ENCODE peak calls at places on chromosome 6, in eight cellular contexts. R, T, F, I, K, J, P and E are unnamed samples.

GRCh38 chr6:113172531-113172966 is 684.6 kb upstream of the MARCKS start:
- DNase-seq in J (no peak), K (no peak), F (no peak), I (no peak), T (peak; percentile 22), R (no peak), P (peak; percentile 80), E (no peak)

GRCh38 chr6:12875061-12875460 is 158.5 kb downstream of the PHACTR1 start:
- DNase-seq in F (no peak), K (no peak), T (no peak), J (no peak), P (no peak), I (no peak), R (no peak), E (no peak)

GRCh38 chr6:170011233-170012142 is 260.1 kb downstream of the ERMARD start:
- DNase-seq in T (peak; percentile 12), P (no peak), I (no peak), J (no peak), K (no peak), R (no peak), F (no peak), E (no peak)

GRCh38 chr6:63560806-63561672 is 11.2 kb upstream of the LOC128125822 start:
- DNase-seq in R (no peak), F (no peak), T (no peak), P (no peak), I (no peak), K (no peak), J (peak; percentile 27), E (no peak)

GRCh38 chr6:144999127-144999526 is 714.0 kb downstream of the UTRN start:
- DNase-seq in T (no peak), F (no peak), K (no peak), P (no peak), J (no peak), R (no peak), I (no peak), E (no peak)

GRCh38 chr6:117237561-117237960 is 27.8 kb upstream of the VGLL2 start:
- DNase-seq in K (no peak), T (no peak), J (peak; percentile 68), P (no peak), I (no peak), R (no peak), F (no peak), E (no peak)

GRCh38 chr6:113464959-113465358 is 392.2 kb upstream of the MARCKS start:
- DNase-seq in F (no peak), I (no peak), T (no peak), K (peak; percentile 28), J (peak; percentile 84), P (no peak), R (no peak), E (no peak)

GRCh38 chr6:168381726-168382458 is 59.1 kb upstream of the SMOC2 start:
- DNase-seq in F (no peak), P (no peak), R (no peak), T (no peak), K (no peak), I (no peak), J (no peak), E (no peak)

GRCh38 chr6:134373966-134374365 is 56.1 kb upstream of the SGK1 start:
- DNase-seq in P (no peak), R (no peak), F (no peak), K (no peak), I (no peak), J (no peak), T (no peak), E (no peak)

GRCh38 chr6:131914967-131915751 is 36.0 kb downstream of the CCN2 start:
- DNase-seq in K (peak; percentile 83), F (peak; percentile 58), J (peak; percentile 61), I (peak; percentile 58), P (peak; percentile 83), R (peak; percentile 32), T (peak; percentile 78), E (peak; percentile 1)

GRCh38 chr6:132687306-132687705 is 26.5 kb downstream of the VNN1 start:
- DNase-seq in K (no peak), P (no peak), R (no peak), T (no peak), J (peak; percentile 84), F (no peak), I (no peak), E (no peak)

GRCh38 chr6:165716886-165717285 is 53.8 kb upstream of the PDE10A start:
- DNase-seq in T (no peak), I (no peak), K (no peak), P (no peak), R (no peak), F (no peak), J (no peak), E (no peak)

DNA sequence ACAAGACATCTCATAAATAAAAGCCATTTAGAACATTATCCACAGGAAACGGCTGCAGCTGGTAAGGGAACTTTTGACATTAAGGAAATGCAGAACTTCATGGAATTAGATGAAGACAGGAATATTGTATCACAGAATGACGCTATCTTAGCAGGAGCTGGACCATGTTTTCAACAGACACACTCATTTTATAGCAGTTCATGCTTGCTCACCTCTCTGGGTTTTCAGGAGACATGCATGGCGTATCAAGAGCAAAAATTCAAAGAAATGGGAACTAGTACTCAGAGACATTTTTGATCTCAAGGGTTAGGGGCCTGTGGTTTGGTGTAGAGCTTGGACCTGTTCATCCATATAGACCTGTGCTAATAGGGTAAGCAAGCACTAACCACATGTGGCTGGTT is 125.0 kb downstream of the FYN start:
- DNase-seq in K (no peak), F (no peak), R (no peak), T (no peak), J (no peak), P (no peak), I (no peak), E (no peak)
- H3K4me1 ChIP-seq in K (no peaks in the 10 kb centered on the region), F (peaks cover 98% of the 10 kb centered on the region), R (peaks cover 78% of the 10 kb centered on the region), T (no peaks in the 10 kb centered on the region), J (no peaks in the 10 kb centered on the region), P (no peaks in the 10 kb centered on the region), I (peaks cover 27% of the 10 kb centered on the region), E (peaks cover 76% of the 10 kb centered on the region)

DNA sequence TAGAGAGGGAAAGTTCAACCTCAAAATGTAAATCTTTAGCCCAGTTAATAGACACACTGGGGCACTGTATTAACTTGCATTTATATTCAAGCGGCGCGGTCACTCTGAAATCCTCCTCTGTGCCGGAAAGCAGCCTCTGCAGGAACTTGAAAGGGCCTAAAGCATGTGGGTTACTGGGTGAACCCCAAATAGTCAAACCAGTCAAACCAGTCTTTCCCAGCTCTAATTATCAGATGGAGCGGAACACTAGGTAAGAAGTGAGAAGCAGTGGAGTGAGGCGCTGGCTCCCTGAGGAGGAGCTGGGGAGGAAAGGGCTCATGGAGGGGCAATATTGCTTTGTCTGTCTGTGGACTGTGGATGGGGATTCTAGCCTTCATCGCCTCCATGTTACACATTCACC is 531.3 kb downstream of the QKI start:
- DNase-seq in T (no peak), P (no peak), R (no peak), F (no peak), K (no peak), J (no peak), I (no peak), E (no peak)
- H3K27ac ChIP-seq in T (no peak overlapping the region), P (no peak overlapping the region), R (no peak overlapping the region), F (no peak overlapping the region), K (no peak overlapping the region), J (no peak overlapping the region), I (no peak overlapping the region), E (no peak overlapping the region)

GRCh38 chr6:44226368-44227137 is 3.2 kb downstream of the SLC29A1 start:
- DNase-seq in R (no peak), K (no peak), F (no peak), I (no peak), J (no peak), T (no peak), P (no peak), E (no peak)

GRCh38 chr6:44225579-44226325 is 2.4 kb downstream of the SLC29A1 start:
- DNase-seq in P (no peak), T (no peak), R (no peak), I (no peak), K (no peak), F (no peak), J (no peak), E (no peak)

GRCh38 chr6:44228433-44228832 is 5.0 kb downstream of the SLC29A1 start:
- DNase-seq in F (no peak), T (no peak), P (no peak), J (no peak), K (no peak), I (no peak), R (no peak), E (no peak)

GRCh38 chr6:44228031-44228430 is 4.6 kb downstream of the SLC29A1 start:
- DNase-seq in I (no peak), F (no peak), K (no peak), T (no peak), J (no peak), R (no peak), P (no peak), E (no peak)

DNA sequence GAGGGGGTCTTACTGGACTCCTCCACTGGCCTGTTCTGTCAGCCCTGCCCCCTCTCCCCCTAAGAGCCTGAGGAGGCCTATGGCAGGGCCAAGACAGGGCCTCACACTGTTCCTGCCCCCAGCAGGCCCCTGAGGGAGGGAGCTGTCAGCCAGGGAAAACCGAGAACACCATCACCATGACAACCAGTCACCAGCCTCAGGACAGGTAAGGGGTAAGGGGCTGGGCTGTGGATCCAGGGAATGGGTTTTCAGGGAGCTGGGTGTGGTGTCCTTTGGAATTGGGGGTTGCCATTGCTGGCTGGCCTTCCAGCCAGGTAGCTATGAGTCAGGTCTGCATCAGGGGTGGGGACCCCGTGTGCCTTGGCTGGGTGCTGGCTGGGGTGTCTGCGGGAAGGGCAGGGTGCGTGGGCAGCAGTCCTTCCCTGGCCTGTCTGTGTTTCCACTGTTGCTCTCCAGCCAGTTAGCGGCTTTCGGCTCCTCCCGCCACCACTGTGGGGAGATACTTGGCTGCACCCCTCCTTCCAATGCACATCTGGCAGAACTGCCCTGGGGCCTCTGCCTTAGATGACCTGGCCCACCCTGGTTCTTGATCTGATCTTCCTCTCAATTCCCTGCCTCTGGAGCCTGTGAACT is 3.9 kb downstream of the SLC29A1 start:
- DNase-seq in J (peak; percentile 44), P (no peak), F (no peak), I (no peak), R (no peak), K (no peak), T (no peak), E (no peak)
- H3K4me1 ChIP-seq in J (peaks cover 68% of the 10 kb centered on the region), P (peaks cover 69% of the 10 kb centered on the region), F (peaks cover 6% of the 10 kb centered on the region), I (peaks cover 35% of the 10 kb centered on the region), R (peaks cover 12% of the 10 kb centered on the region), K (peaks cover 42% of the 10 kb centered on the region), T (peaks cover 3% of the 10 kb centered on the region), E (peaks cover 11% of the 10 kb centered on the region)

GRCh38 chr6:107714104-107714503 is 110.0 kb downstream of the SCML4 start:
- DNase-seq in F (no peak), R (no peak), K (no peak), I (no peak), T (no peak), J (no peak), P (no peak), E (no peak)

GRCh38 chr6:107711412-107711811 is 112.7 kb downstream of the SCML4 start:
- DNase-seq in I (no peak), T (no peak), F (no peak), P (no peak), J (no peak), K (no peak), R (no peak), E (no peak)

GRCh38 chr6:107712523-107713213 is 111.4 kb downstream of the SCML4 start:
- DNase-seq in K (peak; percentile 35), F (peak; percentile 60), J (peak; percentile 91), R (no peak), P (no peak), I (no peak), T (no peak), E (no peak)

GRCh38 chr6:107713214-107713962 is 110.7 kb downstream of the SCML4 start:
- DNase-seq in T (no peak), I (no peak), P (no peak), R (no peak), K (no peak), J (no peak), F (no peak), E (no peak)

GRCh38 chr6:107711953-107712522 is 112.1 kb downstream of the SCML4 start:
- DNase-seq in T (no peak), P (no peak), R (no peak), J (no peak), F (no peak), I (no peak), K (no peak), E (no peak)
- H3K27ac ChIP-seq in T (no peak overlapping the region), P (no peak overlapping the region), R (peak overlapping the region; percentile 52), J (no peak overlapping the region), F (no peak overlapping the region), I (no peak overlapping the region), K (no peak overlapping the region), E (peak overlapping the region; percentile 59)